ENCODE peak calls at places on chromosomes 5 and 9, in seven cellular contexts. One of them, this sample, is unnamed.

GRCh38 chr5:97037819-97038218 is 101.9 kb downstream of the LNPEP start:
- DNase-seq in mesothelial cell of epicardium: no peak
- DNase-seq in activated CD8-positive, alpha-beta T cell treated with anti-CD3 and anti-CD28 coated beads for 36 hours: no peak
- DNase-seq in left lung: no peak
- DNase-seq in kidney epithelial cell: no peak
- DNase-seq in IMR-90: no peak
- DNase-seq in heart left ventricle: no peak
- DNase-seq in this sample: no peak

GRCh38 chr9:126915281-126915816 is 767 bp downstream of the RALGPS1 start:
- DNase-seq in activated CD8-positive, alpha-beta T cell treated with anti-CD3 and anti-CD28 coated beads for 36 hours: peak
- DNase-seq in kidney epithelial cell: no peak
- DNase-seq in left lung: peak
- DNase-seq in heart left ventricle: peak
- DNase-seq in IMR-90: no peak
- DNase-seq in mesothelial cell of epicardium: peak
- DNase-seq in this sample: no peak

GRCh38 chr9:86669442-86669841 is 277.9 kb downstream of the GAS1 start:
- DNase-seq in kidney epithelial cell: no peak
- DNase-seq in heart left ventricle: no peak
- DNase-seq in IMR-90: no peak
- DNase-seq in left lung: no peak
- DNase-seq in mesothelial cell of epicardium: no peak
- DNase-seq in activated CD8-positive, alpha-beta T cell treated with anti-CD3 and anti-CD28 coated beads for 36 hours: no peak
- DNase-seq in this sample: no peak

GRCh38 chr5:55993628-55994501 is 898 bp downstream of the IL6ST start:
- DNase-seq in left lung: no peak
- DNase-seq in mesothelial cell of epicardium: no peak
- DNase-seq in activated CD8-positive, alpha-beta T cell treated with anti-CD3 and anti-CD28 coated beads for 36 hours: no peak
- DNase-seq in heart left ventricle: no peak
- DNase-seq in IMR-90: no peak
- DNase-seq in kidney epithelial cell: no peak
- DNase-seq in this sample: no peak

GRCh38 chr9:121895836-121896544 is 197.1 kb downstream of the TTLL11 start:
- DNase-seq in IMR-90: peak
- DNase-seq in left lung: no peak
- DNase-seq in mesothelial cell of epicardium: no peak
- DNase-seq in heart left ventricle: no peak
- DNase-seq in activated CD8-positive, alpha-beta T cell treated with anti-CD3 and anti-CD28 coated beads for 36 hours: no peak
- DNase-seq in kidney epithelial cell: no peak
- DNase-seq in this sample: no peak

GRCh38 chr5:16754086-16754485 is 137.3 kb upstream of the RETREG1 start:
- DNase-seq in IMR-90: no peak
- DNase-seq in mesothelial cell of epicardium: no peak
- DNase-seq in activated CD8-positive, alpha-beta T cell treated with anti-CD3 and anti-CD28 coated beads for 36 hours: no peak
- DNase-seq in left lung: no peak
- DNase-seq in kidney epithelial cell: no peak
- DNase-seq in heart left ventricle: no peak
- DNase-seq in this sample: no peak

GRCh38 chr5:66661149-66661548 is 65.0 kb downstream of the MAST4 start:
- DNase-seq in activated CD8-positive, alpha-beta T cell treated with anti-CD3 and anti-CD28 coated beads for 36 hours: no peak
- DNase-seq in mesothelial cell of epicardium: no peak
- DNase-seq in IMR-90: peak
- DNase-seq in kidney epithelial cell: no peak
- DNase-seq in left lung: no peak
- DNase-seq in heart left ventricle: peak
- DNase-seq in this sample: no peak

GRCh38 chr5:172769598-172770373 is 1.2 kb downstream of the DUSP1 start:
- DNase-seq in heart left ventricle: peak
- DNase-seq in kidney epithelial cell: no peak
- DNase-seq in left lung: no peak
- DNase-seq in activated CD8-positive, alpha-beta T cell treated with anti-CD3 and anti-CD28 coated beads for 36 hours: no peak
- DNase-seq in mesothelial cell of epicardium: no peak
- DNase-seq in IMR-90: peak
- DNase-seq in this sample: no peak

GRCh38 chr9:136110082-136111061 is 8.3 kb downstream of the TMEM250 start:
- DNase-seq in kidney epithelial cell: no peak
- DNase-seq in heart left ventricle: no peak
- DNase-seq in IMR-90: peak
- DNase-seq in activated CD8-positive, alpha-beta T cell treated with anti-CD3 and anti-CD28 coated beads for 36 hours: peak
- DNase-seq in mesothelial cell of epicardium: no peak
- DNase-seq in left lung: no peak
- DNase-seq in this sample: no peak
- TF ChIP-seq CTCF in kidney epithelial cell: peak
- TF ChIP-seq CTCF in heart left ventricle: no peak
- TF ChIP-seq CTCF in IMR-90: peak
- TF ChIP-seq CTCF in activated CD8-positive, alpha-beta T cell treated with anti-CD3 and anti-CD28 coated beads for 36 hours: no peak
- TF ChIP-seq CTCF in mesothelial cell of epicardium: no peak
- TF ChIP-seq CTCF in left lung: no peak
- TF ChIP-seq CTCF in this sample: no peak

GRCh38 chr5:1152156-1152555 is 40.3 kb upstream of the SLC12A7 start:
- DNase-seq in IMR-90: no peak
- DNase-seq in activated CD8-positive, alpha-beta T cell treated with anti-CD3 and anti-CD28 coated beads for 36 hours: peak
- DNase-seq in heart left ventricle: no peak
- DNase-seq in left lung: no peak
- DNase-seq in mesothelial cell of epicardium: no peak
- DNase-seq in kidney epithelial cell: no peak
- DNase-seq in this sample: peak
- TF ChIP-seq CTCF in IMR-90: no peak
- TF ChIP-seq CTCF in activated CD8-positive, alpha-beta T cell treated with anti-CD3 and anti-CD28 coated beads for 36 hours: no peak
- TF ChIP-seq CTCF in heart left ventricle: no peak
- TF ChIP-seq CTCF in left lung: no peak
- TF ChIP-seq CTCF in mesothelial cell of epicardium: no peak
- TF ChIP-seq CTCF in kidney epithelial cell: no peak
- TF ChIP-seq CTCF in this sample: no peak

DNA sequence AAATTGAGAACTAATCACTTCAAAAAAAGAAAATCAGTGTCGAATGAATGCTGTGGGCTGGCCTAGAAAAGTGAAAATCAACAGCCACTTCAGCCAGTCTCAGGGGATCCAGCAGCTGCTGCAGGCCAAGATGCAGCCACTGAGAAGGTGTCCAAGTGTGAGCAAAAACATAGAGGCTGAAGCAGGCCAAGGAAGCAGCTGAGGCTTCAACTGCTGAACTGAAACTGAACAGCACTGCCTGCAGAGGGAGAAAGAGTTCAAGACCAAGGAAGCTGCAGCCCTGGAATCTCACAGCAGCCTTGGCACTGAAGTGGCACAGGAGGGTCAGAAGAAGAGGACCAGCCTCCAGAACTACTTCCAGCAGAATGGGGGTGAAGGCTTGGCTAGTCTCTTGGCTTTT is 15.8 kb upstream of the SLC36A3 start:
- DNase-seq in left lung: no peak
- DNase-seq in mesothelial cell of epicardium: no peak
- DNase-seq in activated CD8-positive, alpha-beta T cell treated with anti-CD3 and anti-CD28 coated beads for 36 hours: no peak
- DNase-seq in kidney epithelial cell: no peak
- DNase-seq in heart left ventricle: peak
- DNase-seq in IMR-90: peak
- DNase-seq in this sample: no peak
- TF ChIP-seq CTCF in left lung: no peak
- TF ChIP-seq CTCF in mesothelial cell of epicardium: no peak
- TF ChIP-seq CTCF in activated CD8-positive, alpha-beta T cell treated with anti-CD3 and anti-CD28 coated beads for 36 hours: no peak
- TF ChIP-seq CTCF in kidney epithelial cell: no peak
- TF ChIP-seq CTCF in heart left ventricle: peak
- TF ChIP-seq CTCF in IMR-90: no peak
- TF ChIP-seq CTCF in this sample: no peak

GRCh38 chr5:40367260-40367659 is 312.5 kb upstream of the PTGER4 start:
- DNase-seq in kidney epithelial cell: no peak
- DNase-seq in mesothelial cell of epicardium: no peak
- DNase-seq in IMR-90: peak
- DNase-seq in heart left ventricle: no peak
- DNase-seq in left lung: no peak
- DNase-seq in activated CD8-positive, alpha-beta T cell treated with anti-CD3 and anti-CD28 coated beads for 36 hours: no peak
- DNase-seq in this sample: no peak
- TF ChIP-seq CTCF in kidney epithelial cell: peak
- TF ChIP-seq CTCF in mesothelial cell of epicardium: no peak
- TF ChIP-seq CTCF in IMR-90: peak
- TF ChIP-seq CTCF in heart left ventricle: peak
- TF ChIP-seq CTCF in left lung: no peak
- TF ChIP-seq CTCF in activated CD8-positive, alpha-beta T cell treated with anti-CD3 and anti-CD28 coated beads for 36 hours: peak
- TF ChIP-seq CTCF in this sample: no peak

This sample was measured in activated B cell treated with CpG ODN at 0.5 μM for 24 hours.